ENCODE peak calls at places on chromosome 16, in five cellular contexts. C is NCI-H446; P is stimulated activated CD8-positive, alpha-beta memory T cell treated with anti-CD3 and anti-CD28 coated beads, Interleukin-4, amount 100 ng/mL, for 1 hour; F is foreskin fibroblast; T is anterior cingulate cortex. V is an unnamed sample.

GRCh38 chr16:13298676-13299075 is 397.3 kb downstream of the SHISA9 start:
- DNase-seq in P (no peak), T (no peak), C (no peak), F (no peak), V (no peak)

GRCh38 chr16:67555795-67556212 is 6.5 kb upstream of the CTCF start:
- DNase-seq in T (no peak), P (no peak), F (peak), C (no peak), V (no peak)

GRCh38 chr16:533391-534088 is 6.0 kb downstream of the CAPN15 start:
- DNase-seq in F (no peak), C (no peak), T (no peak), P (no peak), V (no peak)

GRCh38 chr16:4450921-4451619 is 23.4 kb downstream of the NMRAL1 start:
- DNase-seq in P (no peak), T (no peak), C (no peak), F (no peak), V (peak)

GRCh38 chr16:56257260-56257659 is 66.0 kb downstream of the GNAO1 start:
- DNase-seq in T (no peak), P (no peak), C (peak), F (no peak), V (no peak)

GRCh38 chr16:55666012-55666411 is 10.2 kb downstream of the SLC6A2 start:
- DNase-seq in F (no peak), T (no peak), C (no peak), P (no peak), V (no peak)

GRCh38 chr16:50741225-50741807 is 570 bp upstream of the CYLD start:
- DNase-seq in P (no peak), F (no peak), C (no peak), T (no peak), V (no peak)

GRCh38 chr16:89913408-89914387 is 5.0 kb upstream of the MC1R start:
- DNase-seq in F (no peak), T (no peak), P (no peak), C (no peak), V (no peak)

GRCh38 chr16:3444032-3444388 is 530 bp downstream of the NAA60 start:
- DNase-seq in C (peak), P (no peak), F (peak), T (no peak), V (peak)

GRCh38 chr16:56783332-56783731 is 53.4 kb downstream of the NUP93 start:
- DNase-seq in P (no peak), C (no peak), F (no peak), T (no peak), V (no peak)

GRCh38 chr16:70331588-70332358 is 14.9 kb upstream of the DDX19A start:
- DNase-seq in T (peak), P (no peak), C (no peak), F (no peak), V (no peak)

GRCh38 chr16:72938426-72939164 is 109.3 kb downstream of the ZFHX3 start:
- DNase-seq in T (peak), P (no peak), F (peak), C (peak), V (peak)

GRCh38 chr16:77599793-77600415 is 122.4 kb upstream of the NUDT7 start:
- DNase-seq in F (peak), T (peak), P (no peak), C (peak), V (no peak)

GRCh38 chr16:49937886-49938285 is 82.0 kb upstream of the ZNF423 start:
- DNase-seq in C (no peak), P (no peak), F (no peak), T (no peak), V (no peak)